ENCODE peak calls at places on chromosomes 13 and 19, in eight cellular contexts. One of them, this sample, is unnamed.

GRCh38 chr13:97242755-97243497 is 20.8 kb downstream of the MBNL2 start:
- DNase-seq in AG04449: no peak
- DNase-seq in GM13977: no peak
- DNase-seq in activated T-helper 9 cell treated with anti-CD3 and anti-CD28 coated beads, Interleukin-2, amount 50 U/mL, for 16 hours: no peak
- DNase-seq in progenitor cell of endocrine pancreas: no peak
- DNase-seq in choroid plexus epithelial cell: no peak
- DNase-seq in stimulated activated CD8-positive, alpha-beta memory T cell treated with anti-CD3 and anti-CD28 coated beads, Interleukin-4, amount 100 ng/mL, for 1 hour: no peak
- DNase-seq in stimulated activated CD4-positive, alpha-beta T cell treated with anti-CD3 and anti-CD28 coated beads, Interleukin-1b, Interleukin-23, amount 100 ng/mL, for 4 hours: no peak
- DNase-seq in this sample: no peak

GRCh38 chr19:33394006-33394722 is 20.7 kb downstream of the CEBPG start:
- DNase-seq in activated T-helper 9 cell treated with anti-CD3 and anti-CD28 coated beads, Interleukin-2, amount 50 U/mL, for 16 hours: no peak
- DNase-seq in progenitor cell of endocrine pancreas: no peak
- DNase-seq in stimulated activated CD4-positive, alpha-beta T cell treated with anti-CD3 and anti-CD28 coated beads, Interleukin-1b, Interleukin-23, amount 100 ng/mL, for 4 hours: no peak
- DNase-seq in GM13977: no peak
- DNase-seq in stimulated activated CD8-positive, alpha-beta memory T cell treated with anti-CD3 and anti-CD28 coated beads, Interleukin-4, amount 100 ng/mL, for 1 hour: no peak
- DNase-seq in AG04449: peak
- DNase-seq in choroid plexus epithelial cell: peak
- DNase-seq in this sample: peak

GRCh38 chr19:35266149-35266903 is 2.4 kb upstream of the USF2 start:
- DNase-seq in AG04449: no peak
- DNase-seq in stimulated activated CD8-positive, alpha-beta memory T cell treated with anti-CD3 and anti-CD28 coated beads, Interleukin-4, amount 100 ng/mL, for 1 hour: no peak
- DNase-seq in stimulated activated CD4-positive, alpha-beta T cell treated with anti-CD3 and anti-CD28 coated beads, Interleukin-1b, Interleukin-23, amount 100 ng/mL, for 4 hours: no peak
- DNase-seq in activated T-helper 9 cell treated with anti-CD3 and anti-CD28 coated beads, Interleukin-2, amount 50 U/mL, for 16 hours: no peak
- DNase-seq in choroid plexus epithelial cell: no peak
- DNase-seq in progenitor cell of endocrine pancreas: no peak
- DNase-seq in GM13977: no peak
- DNase-seq in this sample: no peak

GRCh38 chr19:48274173-48274572 is 4.3 kb downstream of the ZNF114 start:
- DNase-seq in progenitor cell of endocrine pancreas: no peak
- DNase-seq in stimulated activated CD4-positive, alpha-beta T cell treated with anti-CD3 and anti-CD28 coated beads, Interleukin-1b, Interleukin-23, amount 100 ng/mL, for 4 hours: no peak
- DNase-seq in choroid plexus epithelial cell: no peak
- DNase-seq in stimulated activated CD8-positive, alpha-beta memory T cell treated with anti-CD3 and anti-CD28 coated beads, Interleukin-4, amount 100 ng/mL, for 1 hour: no peak
- DNase-seq in AG04449: no peak
- DNase-seq in GM13977: no peak
- DNase-seq in activated T-helper 9 cell treated with anti-CD3 and anti-CD28 coated beads, Interleukin-2, amount 50 U/mL, for 16 hours: no peak
- DNase-seq in this sample: no peak

GRCh38 chr19:47239152-47239551 is 8.2 kb upstream of the BBC3 start:
- DNase-seq in progenitor cell of endocrine pancreas: no peak
- DNase-seq in stimulated activated CD8-positive, alpha-beta memory T cell treated with anti-CD3 and anti-CD28 coated beads, Interleukin-4, amount 100 ng/mL, for 1 hour: no peak
- DNase-seq in GM13977: no peak
- DNase-seq in choroid plexus epithelial cell: peak
- DNase-seq in stimulated activated CD4-positive, alpha-beta T cell treated with anti-CD3 and anti-CD28 coated beads, Interleukin-1b, Interleukin-23, amount 100 ng/mL, for 4 hours: no peak
- DNase-seq in activated T-helper 9 cell treated with anti-CD3 and anti-CD28 coated beads, Interleukin-2, amount 50 U/mL, for 16 hours: no peak
- DNase-seq in AG04449: no peak
- DNase-seq in this sample: no peak

GRCh38 chr19:33686687-33687541 is 65.2 kb downstream of the CHST8 start:
- DNase-seq in AG04449: no peak
- DNase-seq in GM13977: no peak
- DNase-seq in stimulated activated CD8-positive, alpha-beta memory T cell treated with anti-CD3 and anti-CD28 coated beads, Interleukin-4, amount 100 ng/mL, for 1 hour: no peak
- DNase-seq in stimulated activated CD4-positive, alpha-beta T cell treated with anti-CD3 and anti-CD28 coated beads, Interleukin-1b, Interleukin-23, amount 100 ng/mL, for 4 hours: no peak
- DNase-seq in progenitor cell of endocrine pancreas: no peak
- DNase-seq in choroid plexus epithelial cell: no peak
- DNase-seq in activated T-helper 9 cell treated with anti-CD3 and anti-CD28 coated beads, Interleukin-2, amount 50 U/mL, for 16 hours: no peak
- DNase-seq in this sample: no peak

GRCh38 chr19:46970815-46971214 is 48.8 kb upstream of the NPAS1 start:
- DNase-seq in AG04449: peak
- DNase-seq in stimulated activated CD4-positive, alpha-beta T cell treated with anti-CD3 and anti-CD28 coated beads, Interleukin-1b, Interleukin-23, amount 100 ng/mL, for 4 hours: no peak
- DNase-seq in activated T-helper 9 cell treated with anti-CD3 and anti-CD28 coated beads, Interleukin-2, amount 50 U/mL, for 16 hours: no peak
- DNase-seq in GM13977: no peak
- DNase-seq in progenitor cell of endocrine pancreas: no peak
- DNase-seq in stimulated activated CD8-positive, alpha-beta memory T cell treated with anti-CD3 and anti-CD28 coated beads, Interleukin-4, amount 100 ng/mL, for 1 hour: no peak
- DNase-seq in choroid plexus epithelial cell: no peak
- DNase-seq in this sample: peak

GRCh38 chr19:18219911-18220631 is 6.2 kb downstream of the PDE4C start:
- DNase-seq in progenitor cell of endocrine pancreas: no peak
- DNase-seq in GM13977: no peak
- DNase-seq in activated T-helper 9 cell treated with anti-CD3 and anti-CD28 coated beads, Interleukin-2, amount 50 U/mL, for 16 hours: no peak
- DNase-seq in choroid plexus epithelial cell: no peak
- DNase-seq in stimulated activated CD8-positive, alpha-beta memory T cell treated with anti-CD3 and anti-CD28 coated beads, Interleukin-4, amount 100 ng/mL, for 1 hour: no peak
- DNase-seq in AG04449: no peak
- DNase-seq in stimulated activated CD4-positive, alpha-beta T cell treated with anti-CD3 and anti-CD28 coated beads, Interleukin-1b, Interleukin-23, amount 100 ng/mL, for 4 hours: no peak
- DNase-seq in this sample: no peak

GRCh38 chr13:75195479-75196111 is 286.4 kb downstream of the TBC1D4 start:
- DNase-seq in choroid plexus epithelial cell: peak
- DNase-seq in activated T-helper 9 cell treated with anti-CD3 and anti-CD28 coated beads, Interleukin-2, amount 50 U/mL, for 16 hours: no peak
- DNase-seq in stimulated activated CD8-positive, alpha-beta memory T cell treated with anti-CD3 and anti-CD28 coated beads, Interleukin-4, amount 100 ng/mL, for 1 hour: no peak
- DNase-seq in AG04449: no peak
- DNase-seq in progenitor cell of endocrine pancreas: no peak
- DNase-seq in GM13977: no peak
- DNase-seq in stimulated activated CD4-positive, alpha-beta T cell treated with anti-CD3 and anti-CD28 coated beads, Interleukin-1b, Interleukin-23, amount 100 ng/mL, for 4 hours: no peak
- DNase-seq in this sample: no peak

GRCh38 chr19:38505958-38506357 is 72.5 kb downstream of the RYR1 start:
- DNase-seq in stimulated activated CD4-positive, alpha-beta T cell treated with anti-CD3 and anti-CD28 coated beads, Interleukin-1b, Interleukin-23, amount 100 ng/mL, for 4 hours: no peak
- DNase-seq in AG04449: no peak
- DNase-seq in activated T-helper 9 cell treated with anti-CD3 and anti-CD28 coated beads, Interleukin-2, amount 50 U/mL, for 16 hours: no peak
- DNase-seq in stimulated activated CD8-positive, alpha-beta memory T cell treated with anti-CD3 and anti-CD28 coated beads, Interleukin-4, amount 100 ng/mL, for 1 hour: no peak
- DNase-seq in choroid plexus epithelial cell: no peak
- DNase-seq in progenitor cell of endocrine pancreas: no peak
- DNase-seq in GM13977: no peak
- DNase-seq in this sample: no peak

GRCh38 chr13:111337206-111337605 is 16.8 kb downstream of the TEX29 start:
- DNase-seq in GM13977: no peak
- DNase-seq in stimulated activated CD4-positive, alpha-beta T cell treated with anti-CD3 and anti-CD28 coated beads, Interleukin-1b, Interleukin-23, amount 100 ng/mL, for 4 hours: no peak
- DNase-seq in AG04449: peak
- DNase-seq in stimulated activated CD8-positive, alpha-beta memory T cell treated with anti-CD3 and anti-CD28 coated beads, Interleukin-4, amount 100 ng/mL, for 1 hour: no peak
- DNase-seq in choroid plexus epithelial cell: peak
- DNase-seq in activated T-helper 9 cell treated with anti-CD3 and anti-CD28 coated beads, Interleukin-2, amount 50 U/mL, for 16 hours: no peak
- DNase-seq in progenitor cell of endocrine pancreas: no peak
- DNase-seq in this sample: peak

GRCh38 chr19:13262450-13262849 is 112.2 kb downstream of the IER2 start:
- DNase-seq in stimulated activated CD8-positive, alpha-beta memory T cell treated with anti-CD3 and anti-CD28 coated beads, Interleukin-4, amount 100 ng/mL, for 1 hour: no peak
- DNase-seq in activated T-helper 9 cell treated with anti-CD3 and anti-CD28 coated beads, Interleukin-2, amount 50 U/mL, for 16 hours: no peak
- DNase-seq in AG04449: no peak
- DNase-seq in GM13977: peak
- DNase-seq in choroid plexus epithelial cell: peak
- DNase-seq in stimulated activated CD4-positive, alpha-beta T cell treated with anti-CD3 and anti-CD28 coated beads, Interleukin-1b, Interleukin-23, amount 100 ng/mL, for 4 hours: no peak
- DNase-seq in progenitor cell of endocrine pancreas: no peak
- DNase-seq in this sample: peak

GRCh38 chr19:54209748-54210494 is 9.3 kb downstream of the RPS9 start:
- DNase-seq in activated T-helper 9 cell treated with anti-CD3 and anti-CD28 coated beads, Interleukin-2, amount 50 U/mL, for 16 hours: no peak
- DNase-seq in AG04449: peak
- DNase-seq in stimulated activated CD4-positive, alpha-beta T cell treated with anti-CD3 and anti-CD28 coated beads, Interleukin-1b, Interleukin-23, amount 100 ng/mL, for 4 hours: no peak
- DNase-seq in stimulated activated CD8-positive, alpha-beta memory T cell treated with anti-CD3 and anti-CD28 coated beads, Interleukin-4, amount 100 ng/mL, for 1 hour: no peak
- DNase-seq in progenitor cell of endocrine pancreas: no peak
- DNase-seq in GM13977: no peak
- DNase-seq in choroid plexus epithelial cell: peak
- DNase-seq in this sample: peak

GRCh38 chr13:38262211-38262610 is 87.4 kb upstream of the UFM1 start:
- DNase-seq in stimulated activated CD4-positive, alpha-beta T cell treated with anti-CD3 and anti-CD28 coated beads, Interleukin-1b, Interleukin-23, amount 100 ng/mL, for 4 hours: no peak
- DNase-seq in AG04449: peak
- DNase-seq in progenitor cell of endocrine pancreas: no peak
- DNase-seq in choroid plexus epithelial cell: peak
- DNase-seq in stimulated activated CD8-positive, alpha-beta memory T cell treated with anti-CD3 and anti-CD28 coated beads, Interleukin-4, amount 100 ng/mL, for 1 hour: no peak
- DNase-seq in GM13977: no peak
- DNase-seq in activated T-helper 9 cell treated with anti-CD3 and anti-CD28 coated beads, Interleukin-2, amount 50 U/mL, for 16 hours: no peak
- DNase-seq in this sample: peak

GRCh38 chr19:3118232-3119070 is 17.4 kb upstream of the GNA15 start:
- DNase-seq in GM13977: no peak
- DNase-seq in AG04449: no peak
- DNase-seq in choroid plexus epithelial cell: no peak
- DNase-seq in stimulated activated CD8-positive, alpha-beta memory T cell treated with anti-CD3 and anti-CD28 coated beads, Interleukin-4, amount 100 ng/mL, for 1 hour: no peak
- DNase-seq in stimulated activated CD4-positive, alpha-beta T cell treated with anti-CD3 and anti-CD28 coated beads, Interleukin-1b, Interleukin-23, amount 100 ng/mL, for 4 hours: no peak
- DNase-seq in progenitor cell of endocrine pancreas: no peak
- DNase-seq in activated T-helper 9 cell treated with anti-CD3 and anti-CD28 coated beads, Interleukin-2, amount 50 U/mL, for 16 hours: no peak
- DNase-seq in this sample: no peak

GRCh38 chr19:6803036-6803404 is 30.5 kb downstream of the VAV1 start:
- DNase-seq in AG04449: no peak
- DNase-seq in choroid plexus epithelial cell: no peak
- DNase-seq in stimulated activated CD4-positive, alpha-beta T cell treated with anti-CD3 and anti-CD28 coated beads, Interleukin-1b, Interleukin-23, amount 100 ng/mL, for 4 hours: no peak
- DNase-seq in progenitor cell of endocrine pancreas: no peak
- DNase-seq in GM13977: no peak
- DNase-seq in stimulated activated CD8-positive, alpha-beta memory T cell treated with anti-CD3 and anti-CD28 coated beads, Interleukin-4, amount 100 ng/mL, for 1 hour: no peak
- DNase-seq in activated T-helper 9 cell treated with anti-CD3 and anti-CD28 coated beads, Interleukin-2, amount 50 U/mL, for 16 hours: no peak
- DNase-seq in this sample: no peak

GRCh38 chr13:30371649-30372265 is 50.5 kb upstream of the UBE2L5 start:
- DNase-seq in progenitor cell of endocrine pancreas: no peak
- DNase-seq in stimulated activated CD8-positive, alpha-beta memory T cell treated with anti-CD3 and anti-CD28 coated beads, Interleukin-4, amount 100 ng/mL, for 1 hour: peak
- DNase-seq in activated T-helper 9 cell treated with anti-CD3 and anti-CD28 coated beads, Interleukin-2, amount 50 U/mL, for 16 hours: peak
- DNase-seq in stimulated activated CD4-positive, alpha-beta T cell treated with anti-CD3 and anti-CD28 coated beads, Interleukin-1b, Interleukin-23, amount 100 ng/mL, for 4 hours: no peak
- DNase-seq in GM13977: peak
- DNase-seq in choroid plexus epithelial cell: peak
- DNase-seq in AG04449: peak
- DNase-seq in this sample: peak

GRCh38 chr19:39406656-39407393 is at the start of gene ZFP36:
- DNase-seq in GM13977: peak
- DNase-seq in AG04449: no peak
- DNase-seq in stimulated activated CD8-positive, alpha-beta memory T cell treated with anti-CD3 and anti-CD28 coated beads, Interleukin-4, amount 100 ng/mL, for 1 hour: peak
- DNase-seq in activated T-helper 9 cell treated with anti-CD3 and anti-CD28 coated beads, Interleukin-2, amount 50 U/mL, for 16 hours: peak
- DNase-seq in choroid plexus epithelial cell: peak
- DNase-seq in stimulated activated CD4-positive, alpha-beta T cell treated with anti-CD3 and anti-CD28 coated beads, Interleukin-1b, Interleukin-23, amount 100 ng/mL, for 4 hours: peak
- DNase-seq in progenitor cell of endocrine pancreas: peak
- DNase-seq in this sample: no peak

GRCh38 chr13:59829690-59830089 is 334.0 kb downstream of the DIAPH3 start:
- DNase-seq in choroid plexus epithelial cell: no peak
- DNase-seq in AG04449: no peak
- DNase-seq in activated T-helper 9 cell treated with anti-CD3 and anti-CD28 coated beads, Interleukin-2, amount 50 U/mL, for 16 hours: no peak
- DNase-seq in GM13977: no peak
- DNase-seq in stimulated activated CD4-positive, alpha-beta T cell treated with anti-CD3 and anti-CD28 coated beads, Interleukin-1b, Interleukin-23, amount 100 ng/mL, for 4 hours: no peak
- DNase-seq in progenitor cell of endocrine pancreas: no peak
- DNase-seq in stimulated activated CD8-positive, alpha-beta memory T cell treated with anti-CD3 and anti-CD28 coated beads, Interleukin-4, amount 100 ng/mL, for 1 hour: no peak
- DNase-seq in this sample: no peak

GRCh38 chr19:34480971-34481821 is at the start of gene WTIP:
- DNase-seq in activated T-helper 9 cell treated with anti-CD3 and anti-CD28 coated beads, Interleukin-2, amount 50 U/mL, for 16 hours: no peak
- DNase-seq in progenitor cell of endocrine pancreas: peak
- DNase-seq in GM13977: peak
- DNase-seq in choroid plexus epithelial cell: peak
- DNase-seq in stimulated activated CD8-positive, alpha-beta memory T cell treated with anti-CD3 and anti-CD28 coated beads, Interleukin-4, amount 100 ng/mL, for 1 hour: no peak
- DNase-seq in AG04449: peak
- DNase-seq in stimulated activated CD4-positive, alpha-beta T cell treated with anti-CD3 and anti-CD28 coated beads, Interleukin-1b, Interleukin-23, amount 100 ng/mL, for 4 hours: no peak
- DNase-seq in this sample: peak

GRCh38 chr13:98144501-98145350 is 1.8 kb downstream of the FARP1 start:
- DNase-seq in choroid plexus epithelial cell: peak
- DNase-seq in stimulated activated CD8-positive, alpha-beta memory T cell treated with anti-CD3 and anti-CD28 coated beads, Interleukin-4, amount 100 ng/mL, for 1 hour: no peak
- DNase-seq in activated T-helper 9 cell treated with anti-CD3 and anti-CD28 coated beads, Interleukin-2, amount 50 U/mL, for 16 hours: no peak
- DNase-seq in GM13977: no peak
- DNase-seq in progenitor cell of endocrine pancreas: no peak
- DNase-seq in stimulated activated CD4-positive, alpha-beta T cell treated with anti-CD3 and anti-CD28 coated beads, Interleukin-1b, Interleukin-23, amount 100 ng/mL, for 4 hours: no peak
- DNase-seq in AG04449: peak
- DNase-seq in this sample: peak

GRCh38 chr13:113897161-113897560 is 33.3 kb upstream of the GAS6 start:
- DNase-seq in activated T-helper 9 cell treated with anti-CD3 and anti-CD28 coated beads, Interleukin-2, amount 50 U/mL, for 16 hours: no peak
- DNase-seq in choroid plexus epithelial cell: peak
- DNase-seq in GM13977: no peak
- DNase-seq in stimulated activated CD8-positive, alpha-beta memory T cell treated with anti-CD3 and anti-CD28 coated beads, Interleukin-4, amount 100 ng/mL, for 1 hour: no peak
- DNase-seq in progenitor cell of endocrine pancreas: no peak
- DNase-seq in stimulated activated CD4-positive, alpha-beta T cell treated with anti-CD3 and anti-CD28 coated beads, Interleukin-1b, Interleukin-23, amount 100 ng/mL, for 4 hours: no peak
- DNase-seq in AG04449: peak
- DNase-seq in this sample: peak

GRCh38 chr13:107882708-107883560 is 332.4 kb downstream of the LIG4 start:
- DNase-seq in choroid plexus epithelial cell: no peak
- DNase-seq in progenitor cell of endocrine pancreas: no peak
- DNase-seq in stimulated activated CD4-positive, alpha-beta T cell treated with anti-CD3 and anti-CD28 coated beads, Interleukin-1b, Interleukin-23, amount 100 ng/mL, for 4 hours: no peak
- DNase-seq in GM13977: no peak
- DNase-seq in activated T-helper 9 cell treated with anti-CD3 and anti-CD28 coated beads, Interleukin-2, amount 50 U/mL, for 16 hours: no peak
- DNase-seq in stimulated activated CD8-positive, alpha-beta memory T cell treated with anti-CD3 and anti-CD28 coated beads, Interleukin-4, amount 100 ng/mL, for 1 hour: no peak
- DNase-seq in AG04449: no peak
- DNase-seq in this sample: no peak

GRCh38 chr13:30376426-30377311 is 45.6 kb upstream of the UBE2L5 start:
- DNase-seq in activated T-helper 9 cell treated with anti-CD3 and anti-CD28 coated beads, Interleukin-2, amount 50 U/mL, for 16 hours: peak
- DNase-seq in GM13977: peak
- DNase-seq in progenitor cell of endocrine pancreas: no peak
- DNase-seq in stimulated activated CD8-positive, alpha-beta memory T cell treated with anti-CD3 and anti-CD28 coated beads, Interleukin-4, amount 100 ng/mL, for 1 hour: peak
- DNase-seq in stimulated activated CD4-positive, alpha-beta T cell treated with anti-CD3 and anti-CD28 coated beads, Interleukin-1b, Interleukin-23, amount 100 ng/mL, for 4 hours: peak
- DNase-seq in AG04449: no peak
- DNase-seq in choroid plexus epithelial cell: no peak
- DNase-seq in this sample: no peak

GRCh38 chr19:51407631-51408131 is 9.8 kb downstream of the SIGLEC10 start:
- DNase-seq in choroid plexus epithelial cell: peak
- DNase-seq in AG04449: no peak
- DNase-seq in stimulated activated CD4-positive, alpha-beta T cell treated with anti-CD3 and anti-CD28 coated beads, Interleukin-1b, Interleukin-23, amount 100 ng/mL, for 4 hours: no peak
- DNase-seq in progenitor cell of endocrine pancreas: no peak
- DNase-seq in GM13977: no peak
- DNase-seq in activated T-helper 9 cell treated with anti-CD3 and anti-CD28 coated beads, Interleukin-2, amount 50 U/mL, for 16 hours: no peak
- DNase-seq in stimulated activated CD8-positive, alpha-beta memory T cell treated with anti-CD3 and anti-CD28 coated beads, Interleukin-4, amount 100 ng/mL, for 1 hour: no peak
- DNase-seq in this sample: no peak

GRCh38 chr13:45817833-45818232 is 33.7 kb downstream of the SIAH3 start:
- DNase-seq in GM13977: no peak
- DNase-seq in progenitor cell of endocrine pancreas: no peak
- DNase-seq in stimulated activated CD4-positive, alpha-beta T cell treated with anti-CD3 and anti-CD28 coated beads, Interleukin-1b, Interleukin-23, amount 100 ng/mL, for 4 hours: no peak
- DNase-seq in AG04449: no peak
- DNase-seq in activated T-helper 9 cell treated with anti-CD3 and anti-CD28 coated beads, Interleukin-2, amount 50 U/mL, for 16 hours: no peak
- DNase-seq in stimulated activated CD8-positive, alpha-beta memory T cell treated with anti-CD3 and anti-CD28 coated beads, Interleukin-4, amount 100 ng/mL, for 1 hour: no peak
- DNase-seq in choroid plexus epithelial cell: peak
- DNase-seq in this sample: no peak

GRCh38 chr13:33015275-33015674 is 948 bp upstream of the KL start:
- DNase-seq in GM13977: no peak
- DNase-seq in progenitor cell of endocrine pancreas: no peak
- DNase-seq in AG04449: no peak
- DNase-seq in stimulated activated CD8-positive, alpha-beta memory T cell treated with anti-CD3 and anti-CD28 coated beads, Interleukin-4, amount 100 ng/mL, for 1 hour: no peak
- DNase-seq in choroid plexus epithelial cell: no peak
- DNase-seq in stimulated activated CD4-positive, alpha-beta T cell treated with anti-CD3 and anti-CD28 coated beads, Interleukin-1b, Interleukin-23, amount 100 ng/mL, for 4 hours: no peak
- DNase-seq in activated T-helper 9 cell treated with anti-CD3 and anti-CD28 coated beads, Interleukin-2, amount 50 U/mL, for 16 hours: no peak
- DNase-seq in this sample: no peak

GRCh38 chr13:113483504-113484287 is 6.8 kb downstream of the DCUN1D2 start:
- DNase-seq in stimulated activated CD4-positive, alpha-beta T cell treated with anti-CD3 and anti-CD28 coated beads, Interleukin-1b, Interleukin-23, amount 100 ng/mL, for 4 hours: no peak
- DNase-seq in progenitor cell of endocrine pancreas: no peak
- DNase-seq in choroid plexus epithelial cell: no peak
- DNase-seq in stimulated activated CD8-positive, alpha-beta memory T cell treated with anti-CD3 and anti-CD28 coated beads, Interleukin-4, amount 100 ng/mL, for 1 hour: no peak
- DNase-seq in AG04449: no peak
- DNase-seq in activated T-helper 9 cell treated with anti-CD3 and anti-CD28 coated beads, Interleukin-2, amount 50 U/mL, for 16 hours: no peak
- DNase-seq in GM13977: no peak
- DNase-seq in this sample: no peak

GRCh38 chr13:92842145-92842544 is 384.5 kb upstream of the GPC6 start:
- DNase-seq in activated T-helper 9 cell treated with anti-CD3 and anti-CD28 coated beads, Interleukin-2, amount 50 U/mL, for 16 hours: no peak
- DNase-seq in AG04449: peak
- DNase-seq in stimulated activated CD8-positive, alpha-beta memory T cell treated with anti-CD3 and anti-CD28 coated beads, Interleukin-4, amount 100 ng/mL, for 1 hour: no peak
- DNase-seq in choroid plexus epithelial cell: peak
- DNase-seq in stimulated activated CD4-positive, alpha-beta T cell treated with anti-CD3 and anti-CD28 coated beads, Interleukin-1b, Interleukin-23, amount 100 ng/mL, for 4 hours: no peak
- DNase-seq in progenitor cell of endocrine pancreas: no peak
- DNase-seq in GM13977: no peak
- DNase-seq in this sample: peak

GRCh38 chr13:45859682-45860081 is 8.1 kb upstream of the SIAH3 start:
- DNase-seq in GM13977: no peak
- DNase-seq in progenitor cell of endocrine pancreas: no peak
- DNase-seq in choroid plexus epithelial cell: no peak
- DNase-seq in activated T-helper 9 cell treated with anti-CD3 and anti-CD28 coated beads, Interleukin-2, amount 50 U/mL, for 16 hours: no peak
- DNase-seq in AG04449: no peak
- DNase-seq in stimulated activated CD8-positive, alpha-beta memory T cell treated with anti-CD3 and anti-CD28 coated beads, Interleukin-4, amount 100 ng/mL, for 1 hour: no peak
- DNase-seq in stimulated activated CD4-positive, alpha-beta T cell treated with anti-CD3 and anti-CD28 coated beads, Interleukin-1b, Interleukin-23, amount 100 ng/mL, for 4 hours: no peak
- DNase-seq in this sample: no peak

GRCh38 chr13:65378943-65379519 is 1851.1 kb downstream of the PCDH9 start:
- DNase-seq in progenitor cell of endocrine pancreas: no peak
- DNase-seq in AG04449: no peak
- DNase-seq in stimulated activated CD4-positive, alpha-beta T cell treated with anti-CD3 and anti-CD28 coated beads, Interleukin-1b, Interleukin-23, amount 100 ng/mL, for 4 hours: no peak
- DNase-seq in choroid plexus epithelial cell: peak
- DNase-seq in activated T-helper 9 cell treated with anti-CD3 and anti-CD28 coated beads, Interleukin-2, amount 50 U/mL, for 16 hours: no peak
- DNase-seq in GM13977: no peak
- DNase-seq in stimulated activated CD8-positive, alpha-beta memory T cell treated with anti-CD3 and anti-CD28 coated beads, Interleukin-4, amount 100 ng/mL, for 1 hour: no peak
- DNase-seq in this sample: peak

GRCh38 chr13:99892189-99892588 is 79.4 kb downstream of the ZIC5 start:
- DNase-seq in choroid plexus epithelial cell: no peak
- DNase-seq in stimulated activated CD8-positive, alpha-beta memory T cell treated with anti-CD3 and anti-CD28 coated beads, Interleukin-4, amount 100 ng/mL, for 1 hour: no peak
- DNase-seq in GM13977: no peak
- DNase-seq in stimulated activated CD4-positive, alpha-beta T cell treated with anti-CD3 and anti-CD28 coated beads, Interleukin-1b, Interleukin-23, amount 100 ng/mL, for 4 hours: no peak
- DNase-seq in progenitor cell of endocrine pancreas: no peak
- DNase-seq in activated T-helper 9 cell treated with anti-CD3 and anti-CD28 coated beads, Interleukin-2, amount 50 U/mL, for 16 hours: no peak
- DNase-seq in AG04449: no peak
- DNase-seq in this sample: no peak

GRCh38 chr13:22499919-22500318 is 680.9 kb upstream of the SGCG start:
- DNase-seq in GM13977: no peak
- DNase-seq in choroid plexus epithelial cell: no peak
- DNase-seq in AG04449: no peak
- DNase-seq in activated T-helper 9 cell treated with anti-CD3 and anti-CD28 coated beads, Interleukin-2, amount 50 U/mL, for 16 hours: no peak
- DNase-seq in stimulated activated CD4-positive, alpha-beta T cell treated with anti-CD3 and anti-CD28 coated beads, Interleukin-1b, Interleukin-23, amount 100 ng/mL, for 4 hours: no peak
- DNase-seq in progenitor cell of endocrine pancreas: no peak
- DNase-seq in stimulated activated CD8-positive, alpha-beta memory T cell treated with anti-CD3 and anti-CD28 coated beads, Interleukin-4, amount 100 ng/mL, for 1 hour: no peak
- DNase-seq in this sample: no peak

GRCh38 chr13:96090240-96091101 is 564 bp downstream of the HS6ST3 start:
- DNase-seq in GM13977: peak
- DNase-seq in activated T-helper 9 cell treated with anti-CD3 and anti-CD28 coated beads, Interleukin-2, amount 50 U/mL, for 16 hours: no peak
- DNase-seq in AG04449: no peak
- DNase-seq in progenitor cell of endocrine pancreas: peak
- DNase-seq in stimulated activated CD4-positive, alpha-beta T cell treated with anti-CD3 and anti-CD28 coated beads, Interleukin-1b, Interleukin-23, amount 100 ng/mL, for 4 hours: no peak
- DNase-seq in stimulated activated CD8-positive, alpha-beta memory T cell treated with anti-CD3 and anti-CD28 coated beads, Interleukin-4, amount 100 ng/mL, for 1 hour: no peak
- DNase-seq in choroid plexus epithelial cell: peak
- DNase-seq in this sample: no peak

This sample was measured in astrocyte.